ENCODE peak calls at places on chromosomes 16 and 17, in four cellular contexts. B, V, W and Y are unnamed samples.

GRCh38 chr16:74586948-74587347 is 20.0 kb downstream of the GLG1 start:
- DNase-seq in B (no peak), V (no peak), W (no peak), Y (no peak)

GRCh38 chr16:1174477-1175357 is 21.8 kb downstream of the CACNA1H start:
- DNase-seq in B (no peak), V (no peak), W (no peak), Y (no peak)

GRCh38 chr17:81160306-81160705 is 5.0 kb upstream of the PVALEF start:
- DNase-seq in B (no peak), V (no peak), W (peak), Y (no peak)

GRCh38 chr17:32928527-32929287 is 754 bp downstream of the TMEM98 start:
- DNase-seq in B (no peak), V (no peak), W (no peak), Y (no peak)

GRCh38 chr16:86018487-86018886 is 119.5 kb downstream of the IRF8 start:
- DNase-seq in B (no peak), V (no peak), W (no peak), Y (no peak)

GRCh38 chr17:7191571-7192270 is 12.6 kb upstream of the ASGR1 start:
- DNase-seq in B (no peak), V (no peak), W (no peak), Y (no peak)

GRCh38 chr17:82947051-82947991 is 107.5 kb upstream of the ZNF750 start:
- DNase-seq in B (no peak), V (no peak), W (no peak), Y (no peak)

GRCh38 chr17:63817736-63818385 is 9.4 kb upstream of the PSMC5 start:
- DNase-seq in B (no peak), V (no peak), W (no peak), Y (no peak)

GRCh38 chr16:89358030-89359005 is 132.0 kb downstream of the ANKRD11 start:
- DNase-seq in B (no peak), V (peak), W (no peak), Y (no peak)

GRCh38 chr17:2853111-2853721 is 57.0 kb downstream of the RAP1GAP2 start:
- DNase-seq in B (no peak), V (peak), W (peak), Y (no peak)

GRCh38 chr17:8287651-8288335 is 677 bp upstream of the RANGRF start:
- DNase-seq in B (no peak), V (no peak), W (no peak), Y (no peak)

GRCh38 chr17:66580178-66580577 is 254.7 kb upstream of the CACNG5 start:
- DNase-seq in B (no peak), V (no peak), W (peak), Y (no peak)

GRCh38 chr17:48498168-48498840 is 32.5 kb downstream of the HOXB1 start:
- DNase-seq in B (no peak), V (no peak), W (no peak), Y (no peak)

GRCh38 chr17:33039874-33040273 is 48.2 kb downstream of the SPACA3 start:
- DNase-seq in B (no peak), V (no peak), W (no peak), Y (peak)

GRCh38 chr16:89922477-89922883 is 662 bp upstream of the TUBB3 start:
- DNase-seq in B (no peak), V (no peak), W (peak), Y (no peak)

GRCh38 chr17:49861150-49861884 is 13.4 kb upstream of the TAC4 start:
- DNase-seq in B (peak), V (peak), W (no peak), Y (no peak)

GRCh38 chr16:52545157-52545543 is 1.8 kb downstream of the TOX3 start:
- DNase-seq in B (no peak), V (no peak), W (no peak), Y (no peak)

GRCh38 chr17:81807839-81808238 is 3.9 kb downstream of the GCGR start:
- DNase-seq in B (no peak), V (no peak), W (no peak), Y (no peak)

GRCh38 chr17:57783338-57783742 is 38.2 kb upstream of the CCDC182 start:
- DNase-seq in B (peak), V (peak), W (peak), Y (no peak)

DNA sequence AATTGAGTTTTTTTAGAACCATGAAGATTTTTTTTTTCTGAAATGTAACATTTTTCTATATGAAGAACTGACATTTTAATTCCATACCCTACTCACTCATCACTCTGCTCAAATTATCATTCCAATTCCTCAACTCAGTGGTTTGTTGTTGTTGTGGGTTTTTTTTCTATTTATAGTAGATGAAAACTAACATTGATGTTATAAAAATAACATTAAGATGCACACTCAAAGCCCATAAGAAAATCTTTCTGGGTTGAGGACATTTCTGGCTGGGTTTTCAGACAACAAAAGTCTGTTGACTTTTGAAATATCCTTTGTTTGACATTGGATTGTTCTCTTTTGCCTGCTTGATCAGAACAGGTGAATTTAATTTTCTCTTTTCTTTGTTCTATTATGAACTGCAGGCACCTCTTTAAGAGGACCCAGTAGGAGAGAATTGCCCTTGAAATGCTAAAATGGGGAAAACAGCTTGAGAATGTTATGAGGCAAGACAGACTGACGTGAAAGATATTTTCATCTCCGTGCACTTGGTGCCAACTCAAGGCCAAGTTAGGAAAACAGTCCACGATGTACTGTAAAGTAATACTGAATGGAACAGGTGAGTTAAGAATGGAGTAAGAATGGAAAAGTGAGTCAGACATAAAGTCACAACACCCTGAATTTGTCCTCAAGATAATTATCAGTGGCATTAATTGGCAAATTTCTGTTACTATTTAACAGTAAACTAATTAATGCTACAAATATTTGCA is 16.1 kb upstream of the ABCA5 start:
- DNase-seq in B (no peak), V (no peak), W (no peak), Y (no peak)
- H3K4me3 ChIP-seq in B (no peak), V (no peak), W (no peak), Y (no peak)

GRCh38 chr17:13038931-13039665 is 21.3 kb upstream of the ELAC2 start:
- DNase-seq in B (no peak), V (no peak), W (no peak), Y (no peak)

GRCh38 chr17:13031718-13032350 is 14.0 kb upstream of the ELAC2 start:
- DNase-seq in B (peak), V (peak), W (no peak), Y (no peak)

GRCh38 chr17:13036776-13037175 is 18.9 kb upstream of the ELAC2 start:
- DNase-seq in B (no peak), V (no peak), W (no peak), Y (no peak)
- H3K4me3 ChIP-seq in B (no peak), V (no peak), W (no peak), Y (no peak)

DNA sequence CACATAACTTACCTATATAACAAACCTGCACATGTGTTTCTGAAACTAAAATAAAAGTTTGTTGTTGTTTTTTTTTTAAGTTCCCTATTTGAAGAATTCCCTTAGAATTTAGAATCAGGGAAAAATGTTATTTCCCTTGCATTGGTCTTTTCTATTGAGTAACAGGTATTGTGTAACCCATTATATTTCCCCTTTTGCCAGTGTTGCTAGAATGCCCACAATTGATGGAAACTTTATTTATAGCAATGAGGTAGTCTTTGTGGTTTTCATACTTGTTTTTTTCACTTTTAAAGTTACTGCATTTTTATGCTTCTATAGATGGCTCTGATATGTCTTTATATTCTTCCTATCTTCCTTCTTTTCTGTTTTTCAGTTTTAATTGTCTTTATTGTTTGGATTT is 3.9 kb downstream of the NLRP1 start:
- DNase-seq in B (no peak), V (no peak), W (no peak), Y (no peak)
- H3K4me3 ChIP-seq in B (no peak), V (no peak), W (no peak), Y (no peak)

GRCh38 chr16:84819644-84820304 is at the start of gene CRISPLD2:
- DNase-seq in B (peak), V (peak), W (peak), Y (no peak)

GRCh38 chr16:84821179-84821578 is 1.4 kb downstream of the CRISPLD2 start:
- DNase-seq in B (no peak), V (no peak), W (no peak), Y (no peak)

GRCh38 chr16:84821728-84822676 is 2.2 kb downstream of the CRISPLD2 start:
- DNase-seq in B (no peak), V (no peak), W (no peak), Y (no peak)

GRCh38 chr16:84820305-84820684 is 510 bp downstream of the CRISPLD2 start:
- DNase-seq in B (no peak), V (no peak), W (no peak), Y (no peak)

GRCh38 chr16:84820771-84821170 is 986 bp downstream of the CRISPLD2 start:
- DNase-seq in B (no peak), V (no peak), W (no peak), Y (no peak)
- H3K4me3 ChIP-seq in B (no peak), V (no peak), W (peak), Y (no peak)

GRCh38 chr16:49312389-49312990 is 30.9 kb upstream of the CBLN1 start:
- DNase-seq in B (no peak), V (no peak), W (no peak), Y (no peak)
- H3K4me3 ChIP-seq in B (no peak), V (no peak), W (no peak), Y (no peak)

GRCh38 chr17:75268931-75269330 is 2.1 kb downstream of the MIF4GD start:
- DNase-seq in B (no peak), V (no peak), W (no peak), Y (no peak)
- H3K4me3 ChIP-seq in B (no peak), V (no peak), W (no peak), Y (no peak)

DNA sequence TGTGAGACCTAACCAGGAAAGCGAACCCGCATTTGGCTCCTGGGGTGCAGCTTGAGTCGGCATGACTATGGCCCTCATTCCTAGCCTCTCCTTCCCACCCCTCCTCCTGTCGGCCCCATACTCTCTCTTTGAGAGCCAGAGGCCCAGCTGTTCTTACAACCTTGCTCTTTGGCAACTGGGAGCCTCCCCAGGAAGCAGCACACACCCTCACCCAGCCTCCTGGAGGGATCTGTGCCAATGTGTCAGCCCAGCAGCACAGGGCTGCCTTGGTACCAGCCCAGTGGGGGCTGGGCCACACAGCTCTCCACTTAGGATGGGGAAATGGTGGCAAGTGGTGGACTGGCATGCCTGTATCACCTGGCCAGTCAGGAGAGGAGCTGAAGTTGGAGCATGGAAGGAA is 70.3 kb upstream of the LGALS9 start:
- DNase-seq in B (no peak), V (no peak), W (peak), Y (no peak)
- H3K4me3 ChIP-seq in B (no peak), V (no peak), W (no peak), Y (peak)

GRCh38 chr17:39196191-39196819 is 1.2 kb downstream of the CACNB1 start:
- DNase-seq in B (no peak), V (no peak), W (no peak), Y (no peak)
- H3K4me3 ChIP-seq in B (no peak), V (peak), W (peak), Y (peak)

GRCh38 chr16:29663829-29664132 is 734 bp downstream of the SPN start:
- DNase-seq in B (no peak), V (no peak), W (no peak), Y (no peak)
- H3K4me3 ChIP-seq in B (peak), V (peak), W (no peak), Y (no peak)

DNA sequence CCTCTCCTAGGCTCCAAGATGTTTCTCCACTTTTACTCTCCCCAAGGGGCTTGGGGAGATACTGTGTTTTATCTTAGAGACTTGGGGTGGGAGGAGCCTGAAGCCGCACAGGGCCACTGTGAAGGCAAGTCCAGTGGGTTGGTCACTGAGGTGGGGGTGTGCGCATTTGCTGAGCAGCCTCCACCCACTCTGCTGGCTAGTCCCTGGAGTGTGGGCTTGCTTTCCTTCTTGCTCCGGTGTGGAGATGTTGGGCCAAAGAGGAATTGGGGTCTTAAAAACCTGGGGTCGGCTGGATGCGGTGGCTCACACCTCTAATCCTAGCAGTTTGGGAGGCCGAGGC is 4.0 kb upstream of the CLDN9 start:
- DNase-seq in B (no peak), V (no peak), W (no peak), Y (no peak)
- H3K4me3 ChIP-seq in B (peak), V (no peak), W (no peak), Y (no peak)